ENCODE peak calls at places on chromosomes 11 and 22, in five cellular contexts. G is HepG2, E is GM12892, X is GM12878, K is H1. T is an unnamed sample.

GRCh38 chr22:38881997-38882396 is 10.0 kb upstream of the CBX6 start:
- DNase-seq in G (no peak), E (no peak), X (no peak), K (no peak), T (no peak)

GRCh38 chr11:35237860-35238715 is 99.1 kb downstream of the CD44 start:
- DNase-seq in G (peak; percentile 47), E (no peak), X (peak; percentile 35), K (peak; percentile 23), T (no peak)

GRCh38 chr22:30742291-30743256 is 47.9 kb downstream of the OSBP2 start:
- DNase-seq in G (no peak), E (no peak), X (no peak), K (no peak), T (no peak)

GRCh38 chr11:82682003-82682751 is 51.5 kb downstream of the FAM181B start:
- DNase-seq in G (peak; percentile 67), E (no peak), X (peak; percentile 9), K (no peak), T (no peak)

GRCh38 chr11:70694371-70694770 is 296.0 kb downstream of the CTTN start:
- DNase-seq in G (no peak), E (no peak), X (no peak), K (no peak), T (no peak)

GRCh38 chr11:93123351-93123898 is 74.4 kb downstream of the SLC36A4 start:
- DNase-seq in G (no peak), E (no peak), X (no peak), K (no peak), T (no peak)

GRCh38 chr22:45101828-45102227 is 61.9 kb upstream of the NUP50 start:
- DNase-seq in G (peak; percentile 67), E (no peak), X (no peak), K (no peak), T (no peak)

GRCh38 chr11:35166369-35167360 is 27.7 kb downstream of the CD44 start:
- DNase-seq in G (no peak), E (no peak), X (no peak), K (no peak), T (no peak)

GRCh38 chr22:26479792-26480610 is 3.6 kb downstream of the HPS4 start:
- DNase-seq in G (peak; percentile 82), E (no peak), X (no peak), K (no peak), T (no peak)

GRCh38 chr11:1305558-1306056 is 3.8 kb downstream of the TOLLIP start:
- DNase-seq in G (no peak), E (no peak), X (no peak), K (no peak), T (no peak)

GRCh38 chr11:35919244-35919643 is 24.6 kb upstream of the LDLRAD3 start:
- DNase-seq in G (no peak), E (no peak), X (no peak), K (no peak), T (no peak)

GRCh38 chr22:31127181-31127772 is 4.5 kb downstream of the INPP5J start:
- DNase-seq in G (no peak), E (peak; percentile 21), X (no peak), K (no peak), T (no peak)

GRCh38 chr11:108224908-108225786 is 2.3 kb downstream of the ATM start:
- DNase-seq in G (no peak), E (no peak), X (no peak), K (no peak), T (no peak)

GRCh38 chr11:102810943-102811528 is 13.1 kb upstream of the MMP1 start:
- DNase-seq in G (peak; percentile 12), E (no peak), X (no peak), K (no peak), T (no peak)

GRCh38 chr11:408154-409007 is 6.4 kb downstream of the SIGIRR start:
- DNase-seq in G (no peak), E (no peak), X (no peak), K (no peak), T (no peak)

GRCh38 chr22:46737976-46738641 is at the start of gene CERK:
- DNase-seq in G (peak; percentile 36), E (peak; percentile 77), X (no peak), K (no peak), T (peak; percentile 83)

GRCh38 chr11:10990637-10991036 is 132.8 kb upstream of the ZBED5 start:
- DNase-seq in G (no peak), E (no peak), X (no peak), K (no peak), T (no peak)

GRCh38 chr11:81725691-81726090 is 1008.0 kb downstream of the FAM181B start:
- DNase-seq in G (no peak), E (no peak), X (no peak), K (no peak), T (no peak)

GRCh38 chr11:92911478-92911877 is 58.0 kb upstream of the MTNR1B start:
- DNase-seq in G (no peak), E (no peak), X (no peak), K (no peak), T (no peak)

GRCh38 chr22:35596821-35597220 is 20.3 kb downstream of the MB start:
- DNase-seq in G (no peak), E (no peak), X (no peak), K (no peak), T (no peak)

GRCh38 chr11:66407651-66408050 is 13.2 kb upstream of the NPAS4 start:
- DNase-seq in G (no peak), E (no peak), X (no peak), K (no peak), T (no peak)

GRCh38 chr22:22384668-22385244 is 123.8 kb downstream of the ZNF280B start:
- DNase-seq in G (no peak), E (no peak), X (no peak), K (no peak), T (no peak)

GRCh38 chr11:46290598-46291309 is 13.3 kb downstream of the CREB3L1 start:
- DNase-seq in G (no peak), E (no peak), X (no peak), K (peak; percentile 77), T (no peak)
- TF ChIP-seq POLR2AphosphoS5 in G (no peak), E (no peak), X (no peak), K (no peak), T (no peak)

GRCh38 chr11:12207384-12208150 is 97.2 kb downstream of the MICAL2 start:
- DNase-seq in G (no peak), E (no peak), X (no peak), K (no peak), T (no peak)
- TF ChIP-seq TAF1 in G (no peak), E (no peak), X (no peak), K (no peak), T (no peak)

DNA sequence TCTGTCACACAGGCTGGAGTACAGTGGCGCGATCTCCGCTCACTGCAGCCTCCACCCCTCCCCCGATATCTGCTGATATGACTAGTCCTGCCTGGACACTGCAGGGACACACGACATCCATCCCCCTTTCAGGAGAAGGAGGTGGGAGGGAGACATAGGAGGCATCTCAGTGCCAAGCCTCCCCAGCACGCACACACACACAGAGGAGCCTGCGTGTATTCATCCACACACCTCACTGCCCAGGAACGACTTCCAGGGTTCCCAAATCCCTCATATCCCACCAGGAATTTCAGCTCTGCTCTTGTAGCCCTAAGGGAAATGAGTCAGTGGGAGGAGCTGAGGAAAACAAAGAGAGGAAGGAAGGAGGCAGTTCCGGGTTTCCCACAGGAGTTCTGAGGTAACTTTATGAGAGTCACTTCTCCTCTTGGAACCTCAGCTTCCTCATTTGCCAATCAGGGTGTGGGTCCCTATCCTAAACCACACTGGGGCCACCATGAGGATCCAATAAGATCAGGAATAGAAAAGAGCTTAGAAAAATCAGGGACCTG is 37.2 kb upstream of the ACER3 start:
- DNase-seq in G (peak; percentile 31), E (no peak), X (no peak), K (no peak), T (no peak)
- TF ChIP-seq POLR2AphosphoS5 in G (no peak), E (no peak), X (no peak), K (no peak), T (no peak)

GRCh38 chr11:64869571-64870175 is 8.7 kb downstream of the EHD1 start:
- DNase-seq in G (peak; percentile 42), E (no peak), X (no peak), K (no peak), T (no peak)
- TF ChIP-seq TAF1 in G (no peak), E (no peak), X (no peak), K (no peak), T (no peak)

DNA sequence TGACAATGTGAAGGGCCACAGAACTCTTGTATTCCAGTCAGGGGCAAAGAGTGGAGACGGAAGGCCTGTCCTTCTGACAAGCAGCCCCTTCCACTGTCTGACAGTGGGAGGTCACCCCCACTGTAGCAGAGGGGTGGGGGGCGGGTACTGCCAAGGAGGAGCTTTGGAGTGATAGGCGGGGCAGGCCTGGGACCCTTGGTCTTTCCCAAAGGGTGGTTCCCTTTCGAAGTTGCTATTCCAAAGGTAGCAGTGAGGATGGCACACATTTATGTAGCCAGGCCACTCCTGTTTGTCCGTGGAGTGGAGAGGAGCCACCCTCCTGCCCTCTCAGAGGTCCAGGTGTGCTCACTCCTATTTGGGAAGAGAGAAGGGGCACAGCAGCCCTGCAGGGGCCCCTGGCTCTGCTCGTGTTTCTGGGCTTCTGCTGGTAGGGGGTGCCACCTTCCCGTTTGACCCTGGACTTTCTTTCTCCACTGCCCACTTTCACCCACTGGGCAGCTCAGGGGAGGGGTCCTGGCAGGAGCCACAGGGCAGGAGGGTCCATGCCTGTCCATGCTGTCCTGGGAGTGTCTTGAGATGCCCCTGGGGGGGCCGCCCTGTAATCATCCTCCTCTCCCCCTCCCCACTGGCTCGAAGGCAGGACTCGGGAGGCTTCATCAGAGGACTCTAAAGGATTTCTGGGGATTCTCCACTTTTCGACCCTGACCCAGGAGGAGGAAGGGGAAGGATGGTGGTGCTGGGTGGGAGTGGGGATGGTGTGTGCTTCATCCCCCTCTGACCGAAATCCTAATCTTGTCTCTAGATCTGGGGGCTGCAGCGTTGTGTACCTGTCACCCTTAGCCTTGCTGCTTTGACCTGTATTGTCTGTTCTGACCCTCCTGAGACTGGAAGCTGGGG is 994 bp downstream of the TAGLN start:
- DNase-seq in G (no peak), E (no peak), X (no peak), K (no peak), T (no peak)
- TF ChIP-seq POLR2AphosphoS5 in G (no peak), E (no peak), X (no peak), K (peak; percentile 69), T (no peak)

GRCh38 chr11:114326776-114327175 is 30.6 kb downstream of the NNMT start:
- DNase-seq in G (no peak), E (no peak), X (no peak), K (no peak), T (no peak)
- TF ChIP-seq TAF1 in G (no peak), E (no peak), X (no peak), K (no peak), T (no peak)

GRCh38 chr11:74818283-74818946 is 69.8 kb downstream of the RNF169 start:
- DNase-seq in G (no peak), E (no peak), X (no peak), K (no peak), T (no peak)
- TF ChIP-seq POLR2AphosphoS5 in G (no peak), E (no peak), X (no peak), K (no peak), T (no peak)

T was measured in GM12891.